ENCODE peak calls at places on chromosomes 2 and 18, in four cellular contexts. K, U, A and W are unnamed samples.

GRCh38 chr2:64457518-64457917 is 3.6 kb downstream of the LGALSL start:
- DNase-seq in U (no peak), A (no peak), K (no peak), W (no peak)

GRCh38 chr2:109715302-109715937 is 78.7 kb upstream of the RGPD5 start:
- DNase-seq in K (no peak), U (no peak), A (no peak), W (no peak)

GRCh38 chr2:151302879-151303278 is 13.4 kb upstream of the NMI start:
- DNase-seq in U (peak), A (peak), K (no peak), W (peak)

GRCh38 chr2:217939629-217940245 is 63.1 kb downstream of the TNS1 start:
- DNase-seq in K (no peak), A (no peak), U (no peak), W (no peak)

GRCh38 chr18:9708882-9709877 is 1.1 kb downstream of the RAB31 start:
- DNase-seq in U (no peak), A (peak), K (no peak), W (peak)

GRCh38 chr2:60324536-60324935 is 228.9 kb downstream of the BCL11A start:
- DNase-seq in U (no peak), A (no peak), K (no peak), W (no peak)

GRCh38 chr2:125535089-125535488 is 1120.9 kb upstream of the GYPC start:
- DNase-seq in K (no peak), A (no peak), U (no peak), W (no peak)

GRCh38 chr2:1766851-1767771 is 22.8 kb upstream of the PXDN start:
- DNase-seq in K (no peak), U (no peak), A (no peak), W (no peak)

GRCh38 chr2:225122007-225122406 is 79.7 kb upstream of the DOCK10 start:
- DNase-seq in K (no peak), A (peak), U (no peak), W (no peak)

GRCh38 chr2:210913461-210913860 is 357.1 kb downstream of the CPS1 start:
- DNase-seq in A (no peak), K (no peak), U (no peak), W (no peak)

GRCh38 chr2:17878222-17879136 is at the start of gene KCNS3:
- DNase-seq in A (peak), K (no peak), U (peak), W (peak)

GRCh38 chr2:1811258-1811970 is 67.1 kb upstream of the PXDN start:
- DNase-seq in K (no peak), A (no peak), U (peak), W (no peak)

GRCh38 chr2:144325086-144325485 is 194.8 kb downstream of the ZEB2 start:
- DNase-seq in A (no peak), U (no peak), K (peak), W (no peak)

GRCh38 chr2:29241341-29241740 is 126.1 kb downstream of the CLIP4 start:
- DNase-seq in K (no peak), A (no peak), U (no peak), W (no peak)

GRCh38 chr2:88123975-88124917 is 3.6 kb downstream of the FABP1 start:
- DNase-seq in U (no peak), A (no peak), K (no peak), W (no peak)

GRCh38 chr2:66899109-66899508 is 464.2 kb downstream of the MEIS1 start:
- DNase-seq in U (no peak), K (no peak), A (no peak), W (no peak)

DNA sequence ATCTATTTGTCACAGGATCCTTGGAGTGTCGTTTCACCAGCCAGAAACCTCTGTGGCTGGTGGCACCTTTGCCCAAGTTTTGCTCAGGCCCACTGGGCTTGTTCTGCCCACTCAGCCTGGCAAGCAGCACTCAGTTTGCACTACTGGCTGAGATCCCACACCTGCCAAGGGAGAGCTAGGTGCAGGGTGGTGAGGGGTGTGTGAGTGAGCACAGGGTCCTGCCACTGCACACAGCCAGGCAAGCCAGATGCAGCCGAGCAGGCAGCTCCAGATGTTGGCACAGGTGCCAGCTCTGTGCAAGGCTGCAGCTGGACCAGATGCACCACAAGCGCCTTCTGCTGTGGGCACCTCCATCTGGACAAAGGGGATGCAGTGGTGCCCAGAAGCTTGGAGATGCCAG is 281.7 kb upstream of the UBE2E3 start:
- DNase-seq in U (no peak), K (no peak), A (no peak), W (no peak)
- TF ChIP-seq FOS in U (no peak), K (no peak), A (no peak), W (no peak)

GRCh38 chr2:216657086-216657855 is 24.1 kb downstream of the IGFBP2 start:
- DNase-seq in U (no peak), A (no peak), K (no peak), W (no peak)

GRCh38 chr2:216658702-216659231 is 25.5 kb downstream of the IGFBP2 start:
- DNase-seq in K (no peak), U (no peak), A (no peak), W (no peak)

GRCh38 chr2:216659301-216659700 is 26.1 kb downstream of the IGFBP2 start:
- DNase-seq in K (no peak), A (no peak), U (no peak), W (no peak)

GRCh38 chr2:216660496-216660895 is 27.3 kb downstream of the IGFBP2 start:
- DNase-seq in K (no peak), A (no peak), U (no peak), W (no peak)

GRCh38 chr2:216657963-216658362 is 24.7 kb downstream of the IGFBP2 start:
- DNase-seq in A (no peak), U (no peak), K (no peak), W (no peak)
- H3K4me3 ChIP-seq in A (no peak), U (no peak), K (no peak), W (no peak)

GRCh38 chr2:184921676-184922075 is 323.3 kb downstream of the ZNF804A start:
- DNase-seq in A (no peak), K (no peak), U (no peak), W (no peak)

GRCh38 chr2:184923751-184924150 is 325.4 kb downstream of the ZNF804A start:
- DNase-seq in A (no peak), U (no peak), K (no peak), W (no peak)

GRCh38 chr2:184920451-184920965 is 322.2 kb downstream of the ZNF804A start:
- DNase-seq in A (no peak), K (no peak), U (peak), W (no peak)
- TF ChIP-seq FOS in A (no peak), K (no peak), U (no peak), W (no peak)

DNA sequence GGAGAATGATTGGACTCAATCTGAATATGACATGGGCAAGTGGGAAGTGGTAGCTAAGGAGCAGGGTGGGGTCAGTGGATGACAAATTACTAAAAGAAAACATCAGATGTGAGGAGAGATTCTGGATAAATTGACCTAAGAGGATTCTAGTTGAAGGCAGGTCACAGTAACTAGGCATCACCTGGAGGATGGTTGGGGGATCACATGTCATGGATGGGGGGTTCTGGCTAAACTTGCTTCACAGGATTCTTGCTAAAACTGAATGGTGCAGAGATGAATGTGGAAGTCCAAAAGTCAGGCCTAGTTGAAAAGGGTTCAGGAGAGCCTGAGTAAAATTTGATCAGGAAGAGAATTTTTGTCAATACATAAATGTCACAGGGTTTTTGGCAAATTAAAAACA is 18.3 kb downstream of the CLHC1 start:
- DNase-seq in A (no peak), U (no peak), K (no peak), W (no peak)
- H3K4me3 ChIP-seq in A (no peak), U (no peak), K (no peak), W (no peak)

GRCh38 chr2:70707706-70708105 is 60.3 kb downstream of the ADD2 start:
- DNase-seq in A (no peak), K (no peak), U (no peak), W (no peak)

GRCh38 chr2:70710276-70710675 is 57.7 kb downstream of the ADD2 start:
- DNase-seq in U (no peak), K (no peak), A (no peak), W (no peak)

GRCh38 chr2:70708376-70709199 is 59.4 kb downstream of the ADD2 start:
- DNase-seq in K (no peak), U (no peak), A (no peak), W (no peak)

GRCh38 chr2:70709746-70710145 is 58.3 kb downstream of the ADD2 start:
- DNase-seq in K (no peak), U (no peak), A (peak), W (no peak)

GRCh38 chr2:70709275-70709674 is 58.7 kb downstream of the ADD2 start:
- DNase-seq in U (no peak), A (no peak), K (no peak), W (no peak)
- TF ChIP-seq FOS in U (no peak), A (no peak), K (no peak), W (no peak)

DNA sequence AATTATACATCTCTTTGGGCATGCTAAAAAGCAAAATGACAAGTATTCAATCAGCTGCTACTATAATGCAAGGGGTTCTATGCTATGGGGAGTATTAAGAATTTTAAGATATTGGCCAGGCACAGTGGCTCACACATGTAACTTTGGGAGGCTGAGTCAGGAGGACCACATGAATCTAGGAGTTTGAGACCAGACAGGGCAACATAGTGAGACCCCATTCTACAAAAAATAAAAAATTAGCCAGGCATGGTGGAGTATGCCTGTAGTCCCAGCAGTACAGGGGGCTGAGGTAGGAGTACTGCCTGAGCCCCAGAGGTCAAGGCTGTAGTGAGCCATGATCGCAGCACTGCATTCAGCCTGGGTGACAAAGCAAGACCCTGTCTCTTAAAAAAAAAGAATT is 5.5 kb upstream of the KIAA2012 start:
- DNase-seq in A (no peak), K (no peak), U (no peak), W (no peak)
- H3K4me3 ChIP-seq in A (no peak), K (no peak), U (no peak), W (no peak)